ENCODE peak calls at places on chromosome 5, in six cellular contexts. Z, X, D, R, P and L are unnamed samples.

GRCh38 chr5:72883850-72884249 is 67.4 kb downstream of the TNPO1 start:
- DNase-seq in P (no peak), D (no peak), Z (no peak), X (no peak), R (no peak), L (no peak)

GRCh38 chr5:9626955-9627354 is 3.2 kb downstream of the TAS2R1 start:
- DNase-seq in D (no peak), X (no peak), Z (no peak), P (no peak), R (no peak), L (no peak)

GRCh38 chr5:180641566-180641900 is 7.9 kb downstream of the FLT4 start:
- DNase-seq in R (no peak), D (no peak), Z (no peak), X (no peak), P (no peak), L (no peak)

GRCh38 chr5:172841258-172841657 is 7.2 kb downstream of the ERGIC1 start:
- DNase-seq in P (no peak), X (no peak), D (no peak), R (no peak), Z (no peak), L (no peak)

GRCh38 chr5:178078197-178078995 is 34.9 kb upstream of the N4BP3 start:
- DNase-seq in R (no peak), D (no peak), Z (peak), P (peak), X (peak), L (no peak)

GRCh38 chr5:41794478-41794877 is 75.7 kb downstream of the OXCT1 start:
- DNase-seq in P (peak), R (no peak), X (peak), Z (peak), D (no peak), L (no peak)

GRCh38 chr5:79707535-79707934 is 17.9 kb downstream of the CMYA5 start:
- DNase-seq in P (no peak), X (no peak), D (no peak), R (no peak), Z (no peak), L (no peak)

GRCh38 chr5:74382864-74383618 is 257.5 kb downstream of the ENC1 start:
- DNase-seq in P (peak), D (no peak), X (peak), Z (peak), R (no peak), L (no peak)

GRCh38 chr5:149381986-149382338 is 2.9 kb upstream of the IL17B start:
- DNase-seq in X (peak), R (peak), D (peak), P (peak), Z (peak), L (peak)

GRCh38 chr5:31122998-31123950 is 70.2 kb upstream of the CDH6 start:
- DNase-seq in D (no peak), X (no peak), Z (no peak), P (no peak), R (no peak), L (no peak)

GRCh38 chr5:151047814-151048425 is 27.5 kb downstream of the GPX3 start:
- DNase-seq in Z (no peak), D (no peak), X (no peak), R (no peak), P (no peak), L (peak)

GRCh38 chr5:132749506-132749905 is 2.3 kb downstream of the CCNI2 start:
- DNase-seq in Z (no peak), D (no peak), X (no peak), P (no peak), R (no peak), L (no peak)

GRCh38 chr5:139651863-139652787 is 4.0 kb downstream of the CXXC5 start:
- DNase-seq in P (peak), D (peak), R (peak), X (peak), Z (peak), L (peak)